ENCODE peak calls at places on chromosomes 1 and 21, in seven cellular contexts. J is PC-3; C is RWPE1; D is CD8-positive, alpha-beta T cell; W is fibroblast of lung; O is lower lobe of right lung; M is A549. E is an unnamed sample.

GRCh38 chr1:111275079-111275478 is 15.6 kb upstream of the CHIA start:
- DNase-seq in J (peak; percentile 91), C (peak; percentile 13), D (no peak), W (peak; percentile 60), O (no peak), M (no peak), E (no peak)

GRCh38 chr1:95086949-95087533 is 14.3 kb upstream of the ALG14 start:
- DNase-seq in J (peak; percentile 89), C (peak; percentile 74), D (no peak), W (peak; percentile 94), O (no peak), M (peak; percentile 72), E (no peak)

GRCh38 chr1:47991187-47991586 is 6.0 kb downstream of the TRABD2B start:
- DNase-seq in J (peak; percentile 43), C (peak; percentile 57), D (no peak), W (peak; percentile 8), O (no peak), M (no peak), E (no peak)

GRCh38 chr1:53807916-53808315 is 30.2 kb downstream of the NDC1 start:
- DNase-seq in J (no peak), C (no peak), D (no peak), W (peak; percentile 77), O (no peak), M (no peak), E (no peak)

GRCh38 chr1:110102081-110102480 is 10.2 kb upstream of the UBL4B start:
- DNase-seq in J (no peak), C (no peak), D (no peak), W (no peak), O (no peak), M (no peak), E (no peak)

GRCh38 chr1:164716992-164717703 is 158.2 kb downstream of the PBX1 start:
- DNase-seq in J (peak; percentile 95), C (peak; percentile 21), D (no peak), W (no peak), O (no peak), M (no peak), E (no peak)

GRCh38 chr1:10152709-10153284 is 57.6 kb upstream of the KIF1B start:
- DNase-seq in J (peak; percentile 60), C (peak; percentile 15), D (no peak), W (peak; percentile 53), O (no peak), M (peak; percentile 15), E (no peak)

GRCh38 chr1:154831470-154831869 is 38.6 kb downstream of the KCNN3 start:
- DNase-seq in J (no peak), C (no peak), D (no peak), W (no peak), O (no peak), M (no peak), E (no peak)

GRCh38 chr1:24861821-24862727 is 68.0 kb downstream of the RUNX3 start:
- DNase-seq in J (peak; percentile 52), C (no peak), D (no peak), W (no peak), O (peak; percentile 69), M (no peak), E (no peak)

GRCh38 chr1:5617179-5618015 is 374.8 kb downstream of the NPHP4 start:
- DNase-seq in J (no peak), C (no peak), D (no peak), W (no peak), O (no peak), M (no peak), E (no peak)

GRCh38 chr1:151898519-151898991 is 10.8 kb downstream of the THEM4 start:
- DNase-seq in J (no peak), C (no peak), D (peak; percentile 62), W (no peak), O (no peak), M (no peak), E (no peak)

GRCh38 chr1:91828583-91829281 is 57.2 kb downstream of the TGFBR3 start:
- DNase-seq in J (no peak), C (no peak), D (no peak), W (no peak), O (no peak), M (no peak), E (no peak)

GRCh38 chr1:65178235-65178634 is 30.2 kb downstream of the AK4 start:
- DNase-seq in J (no peak), C (no peak), D (no peak), W (no peak), O (no peak), M (no peak), E (no peak)

GRCh38 chr1:214540324-214540723 is 11.1 kb downstream of the PTPN14 start:
- DNase-seq in J (no peak), C (no peak), D (no peak), W (no peak), O (no peak), M (no peak), E (no peak)

GRCh38 chr1:115670476-115671175 is 28.9 kb downstream of the VANGL1 start:
- DNase-seq in J (peak; percentile 60), C (no peak), D (no peak), W (peak; percentile 61), O (no peak), M (no peak), E (no peak)

GRCh38 chr21:29741761-29742160 is 198.0 kb downstream of the GRIK1 start:
- DNase-seq in J (no peak), C (no peak), D (no peak), W (no peak), O (no peak), M (no peak), E (no peak)

GRCh38 chr1:27000092-27000816 is 6.8 kb downstream of the TRNP1 start:
- DNase-seq in J (no peak), C (no peak), D (no peak), W (peak; percentile 66), O (no peak), M (no peak), E (no peak)

GRCh38 chr1:201775380-201775779 is 53.6 kb upstream of the IPO9 start:
- DNase-seq in J (no peak), C (no peak), D (no peak), W (no peak), O (no peak), M (no peak), E (no peak)

DNA sequence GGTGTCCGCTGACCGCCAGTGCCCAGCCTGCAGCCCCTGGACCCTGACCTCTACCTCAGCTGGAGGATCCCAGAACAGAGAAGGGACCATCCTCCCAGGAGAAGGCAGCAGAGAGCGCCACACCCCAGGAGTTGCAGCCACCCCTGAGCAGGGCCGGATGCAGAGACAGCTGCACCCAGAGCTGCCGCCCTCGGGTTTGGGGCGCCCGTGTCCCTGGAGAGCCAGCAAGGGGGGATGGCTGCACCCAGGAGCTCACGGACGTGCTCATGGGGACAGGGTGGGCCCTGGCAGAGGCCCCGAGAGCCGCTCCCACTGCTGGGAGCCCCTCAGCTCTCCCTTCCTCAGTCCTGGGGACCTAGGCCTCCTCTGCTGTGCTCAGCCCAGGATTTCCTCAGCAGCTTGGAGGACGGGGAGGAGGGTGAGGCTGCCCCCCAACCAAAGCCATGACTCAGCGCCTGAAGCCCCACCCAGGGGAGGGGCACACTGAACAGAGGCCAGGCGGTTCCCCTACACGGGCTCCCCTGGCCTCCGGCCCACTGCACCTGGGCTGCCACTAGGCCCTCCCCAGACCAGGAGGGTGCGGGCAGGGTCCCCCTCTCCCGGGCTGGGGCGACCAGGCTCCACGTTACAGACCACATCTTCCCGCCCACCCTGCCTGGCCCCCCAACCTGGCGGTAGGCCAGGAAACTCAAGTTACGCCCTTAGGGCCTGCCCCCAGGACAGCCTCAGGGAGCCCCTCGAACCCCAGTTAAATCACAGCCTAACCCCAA is 2.2 kb downstream of the ACAP3 start:
- DNase-seq in J (peak; percentile 80), C (peak; percentile 85), D (peak; percentile 76), W (peak; percentile 80), O (peak; percentile 66), M (no peak), E (no peak)
- TF ChIP-seq CTCF in J (peak; percentile 37), C (no peak), D (no peak), W (no peak), O (no peak), M (no peak), E (peak; percentile 28)

DNA sequence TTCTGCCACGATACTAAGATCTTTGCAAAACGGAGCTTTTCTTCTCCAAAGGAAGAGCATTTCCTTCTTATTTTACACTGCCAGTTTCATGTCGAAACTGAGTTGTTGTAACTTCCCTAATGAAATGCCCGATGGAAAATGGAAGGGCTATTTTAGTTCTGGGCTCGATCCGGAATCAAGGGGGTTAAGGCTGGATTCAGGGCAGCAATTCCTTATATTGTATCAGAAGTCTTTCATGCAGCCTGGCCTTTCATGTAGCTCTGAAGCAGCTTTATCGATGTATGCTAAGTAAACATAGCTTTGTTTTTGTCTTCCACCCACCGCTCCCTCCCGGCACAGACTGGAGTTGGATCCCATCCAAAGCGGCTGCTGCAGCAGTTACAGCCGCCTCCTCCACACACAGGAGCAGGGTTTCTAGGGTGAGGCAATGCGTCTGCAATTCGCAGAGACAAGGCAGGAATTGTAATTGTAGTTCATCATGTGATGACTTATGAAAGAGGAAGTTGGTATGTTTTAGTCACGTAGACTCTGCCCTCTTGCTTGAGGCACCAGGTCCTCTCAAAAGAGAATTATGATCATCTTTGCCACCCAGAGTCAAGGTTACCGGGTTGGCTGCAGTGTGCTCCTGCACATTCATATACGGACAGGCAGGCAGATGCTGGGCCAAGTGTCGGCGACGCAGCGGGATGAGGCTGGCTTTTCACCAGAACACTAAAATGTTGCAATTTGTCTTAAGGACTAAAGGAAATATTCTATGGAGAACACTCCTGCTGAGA is 2.6 kb upstream of the IRF2BP2 start:
- DNase-seq in J (peak; percentile 94), C (peak; percentile 93), D (no peak), W (peak; percentile 99), O (peak; percentile 91), M (peak; percentile 96), E (no peak)
- TF ChIP-seq CTCF in J (no peak), C (no peak), D (no peak), W (no peak), O (no peak), M (no peak), E (no peak)

GRCh38 chr1:245686006-245686405 is 531.2 kb downstream of the KIF26B start:
- DNase-seq in J (no peak), C (no peak), D (no peak), W (no peak), O (peak; percentile 14), M (no peak), E (no peak)

GRCh38 chr1:245688536-245689453 is 534.0 kb downstream of the KIF26B start:
- DNase-seq in J (no peak), C (no peak), D (no peak), W (no peak), O (peak; percentile 42), M (no peak), E (no peak)

GRCh38 chr1:245687129-245687635 is 532.4 kb downstream of the KIF26B start:
- DNase-seq in J (no peak), C (no peak), D (no peak), W (peak; percentile 25), O (no peak), M (no peak), E (no peak)

GRCh38 chr1:245686446-245687030 is 531.8 kb downstream of the KIF26B start:
- DNase-seq in J (no peak), C (no peak), D (no peak), W (no peak), O (peak; percentile 36), M (no peak), E (no peak)

GRCh38 chr1:245687636-245688535 is 533.1 kb downstream of the KIF26B start:
- DNase-seq in J (no peak), C (no peak), D (no peak), W (peak; percentile 36), O (peak; percentile 35), M (no peak), E (no peak)
- TF ChIP-seq CTCF in J (no peak), C (no peak), D (no peak), W (peak; percentile 8), O (no peak), M (no peak), E (no peak)

GRCh38 chr1:173005196-173005864 is 45.4 kb downstream of the TNFSF18 start:
- DNase-seq in J (peak; percentile 26), C (no peak), D (no peak), W (no peak), O (no peak), M (no peak), E (no peak)
- TF ChIP-seq CTCF in J (peak; percentile 62), C (no peak), D (no peak), W (no peak), O (no peak), M (no peak), E (peak; percentile 38)

E was measured in chondrocyte.